ENCODE peak calls at places on chromosomes 4 and X, in nine cellular contexts. L is Karpas-422; V is OCI-LY7; J is MM.1S; T is heart left ventricle; G is right atrium auricular region; N is CD8-positive, alpha-beta memory T cell; D is fibroblast of lung; Z is PC-9. R is an unnamed sample.
A peak's percentile ranks its signal among the peaks of the same experiment; 100 is the strongest.

GRCh38 chrX:4358577-4358976 is 645.1 kb upstream of the PRKX start:
- DNase-seq in J (no peak), D (no peak), T (no peak), V (no peak), G (no peak), N (no peak), Z (no peak), L (no peak), R (no peak)

GRCh38 chr4:68176904-68177303 is 47.2 kb upstream of the TMPRSS11F start:
- DNase-seq in V (no peak), T (no peak), N (no peak), L (no peak), J (no peak), D (no peak), Z (no peak), G (no peak), R (no peak)

GRCh38 chr4:76215120-76215519 is 1.5 kb upstream of the SCARB2 start:
- DNase-seq in N (no peak), Z (no peak), V (no peak), J (no peak), T (no peak), L (no peak), D (no peak), G (no peak), R (no peak)

GRCh38 chr4:77092832-77093800 is 17.3 kb upstream of the CCNI start:
- DNase-seq in T (no peak), Z (no peak), J (peak; percentile 24), G (no peak), V (peak; percentile 37), L (no peak), N (no peak), D (peak; percentile 68), R (no peak)

GRCh38 chrX:8323356-8323755 is 141.3 kb upstream of the VCX3B start:
- DNase-seq in Z (no peak), T (no peak), N (no peak), D (no peak), V (no peak), G (no peak), J (peak; percentile 7), L (peak; percentile 72), R (no peak)

GRCh38 chr4:99624141-99624719 is 33.4 kb downstream of the C4orf54 start:
- DNase-seq in J (peak; percentile 74), G (no peak), V (no peak), T (no peak), D (no peak), L (no peak), N (no peak), Z (no peak), R (no peak)

GRCh38 chr4:99687120-99687519 is 29.5 kb upstream of the C4orf54 start:
- DNase-seq in N (no peak), G (no peak), Z (no peak), D (no peak), T (no peak), V (no peak), L (no peak), J (no peak), R (no peak)

GRCh38 chrX:17519349-17519748 is 144.3 kb downstream of the NHS start:
- DNase-seq in G (peak; percentile 81), T (peak; percentile 62), Z (no peak), J (no peak), L (no peak), V (no peak), N (no peak), D (no peak), R (no peak)

GRCh38 chr4:103996637-103997036 is 276.9 kb upstream of the TACR3 start:
- DNase-seq in V (no peak), J (no peak), D (peak; percentile 90), N (no peak), L (no peak), G (no peak), T (no peak), Z (peak; percentile 50), R (no peak)

GRCh38 chr4:145818001-145818400 is 120.6 kb downstream of the ZNF827 start:
- DNase-seq in V (no peak), G (no peak), D (no peak), L (no peak), J (no peak), T (no peak), Z (no peak), N (no peak), R (no peak)

GRCh38 chr4:69075061-69075792 is 21.0 kb upstream of the UGT2B7 start:
- DNase-seq in N (no peak), J (no peak), D (peak; percentile 49), G (no peak), Z (no peak), V (no peak), T (no peak), L (no peak), R (no peak)

GRCh38 chr4:71052034-71052433 is 58.6 kb downstream of the DCK start:
- DNase-seq in Z (no peak), G (no peak), L (no peak), T (no peak), J (no peak), V (no peak), D (no peak), N (no peak), R (no peak)

GRCh38 chr4:94841864-94842221 is 84.1 kb downstream of the BMPR1B start:
- DNase-seq in G (no peak), D (no peak), J (no peak), Z (no peak), L (no peak), V (no peak), N (no peak), T (no peak), R (no peak)

GRCh38 chrX:134572816-134573682 is 85.2 kb downstream of the PLAC1 start:
- DNase-seq in N (no peak), J (no peak), V (no peak), G (no peak), Z (peak; percentile 89), D (peak; percentile 53), L (no peak), T (no peak), R (no peak)

GRCh38 chrX:69060631-69061408 is 104.4 kb downstream of the PJA1 start:
- DNase-seq in G (peak; percentile 58), J (no peak), Z (no peak), N (no peak), L (no peak), D (peak; percentile 23), T (peak; percentile 54), V (no peak), R (no peak)

GRCh38 chrX:139077303-139078131 is 366.0 kb upstream of the FGF13 start:
- DNase-seq in G (no peak), L (no peak), D (peak; percentile 79), N (no peak), J (no peak), Z (peak; percentile 84), T (no peak), V (no peak), R (no peak)

GRCh38 chr4:7365472-7366179 is 69.1 kb downstream of the PSAPL1 start:
- DNase-seq in Z (no peak), N (no peak), T (peak; percentile 71), J (no peak), D (no peak), L (no peak), V (no peak), G (no peak), R (no peak)

GRCh38 chr4:83644677-83645639 is 109.0 kb downstream of the GPAT3 start:
- DNase-seq in L (peak; percentile 70), D (peak; percentile 33), J (peak; percentile 66), V (peak; percentile 65), Z (no peak), G (no peak), T (no peak), N (no peak), R (no peak)

GRCh38 chr4:84691170-84691691 is 108.3 kb downstream of the CDS1 start:
- DNase-seq in Z (peak; percentile 89), T (no peak), J (no peak), G (no peak), L (no peak), D (peak; percentile 97), N (no peak), V (no peak), R (no peak)

GRCh38 chr4:139438141-139438540 is 15.8 kb upstream of the RAB33B start:
- DNase-seq in J (no peak), G (no peak), V (no peak), D (no peak), L (no peak), T (no peak), N (no peak), Z (no peak), R (no peak)
- H3K9me3 ChIP-seq in J (no peaks in the 10 kb centered on the region), G (no peaks in the 10 kb centered on the region), V (peaks cover 31% of the 10 kb centered on the region), D (no peaks in the 10 kb centered on the region), L (peaks cover 25% of the 10 kb centered on the region), T (peaks cover 23% of the 10 kb centered on the region), N (peaks cover 4% of the 10 kb centered on the region), Z (peaks cover 4% of the 10 kb centered on the region), R (no peaks in the 10 kb centered on the region)

GRCh38 chrX:149374751-149375150 is 130.4 kb downstream of the IDS start:
- DNase-seq in Z (no peak), J (no peak), L (no peak), T (no peak), D (peak; percentile 46), G (no peak), V (no peak), N (no peak), R (no peak)
- H3K9me3 ChIP-seq in Z (no peaks in the 10 kb centered on the region), J (no peaks in the 10 kb centered on the region), L (no peaks in the 10 kb centered on the region), T (no peaks in the 10 kb centered on the region), D (no peaks in the 10 kb centered on the region), G (no peaks in the 10 kb centered on the region), V (no peaks in the 10 kb centered on the region), N (no peaks in the 10 kb centered on the region), R (no peaks in the 10 kb centered on the region)

DNA sequence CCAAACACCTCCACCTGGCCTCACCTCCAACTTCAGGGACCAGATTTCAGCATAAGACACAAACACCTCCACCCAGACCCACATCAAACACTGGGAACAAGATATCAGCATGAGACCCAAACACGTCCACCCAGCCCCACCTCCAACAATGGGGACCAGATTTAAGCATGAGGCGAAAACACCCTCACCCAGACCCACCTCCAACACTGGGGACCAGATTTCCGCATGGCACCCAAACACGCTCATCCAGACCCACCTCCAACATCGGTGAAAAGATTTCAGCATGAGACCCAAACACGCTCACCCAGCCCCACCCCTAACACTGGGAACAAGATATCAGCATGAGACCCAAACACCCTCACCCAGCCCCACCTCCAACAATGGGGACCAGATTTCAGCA is 210.0 kb downstream of the ASMT start:
- DNase-seq in G (no peak), N (no peak), L (no peak), T (no peak), J (no peak), D (no peak), V (no peak), Z (no peak), R (no peak)
- H3K9me3 ChIP-seq in G (no peaks in the 10 kb centered on the region), N (no peaks in the 10 kb centered on the region), L (no peaks in the 10 kb centered on the region), T (no peaks in the 10 kb centered on the region), J (no peaks in the 10 kb centered on the region), D (no peaks in the 10 kb centered on the region), V (no peaks in the 10 kb centered on the region), Z (no peaks in the 10 kb centered on the region), R (no peaks in the 10 kb centered on the region)

DNA sequence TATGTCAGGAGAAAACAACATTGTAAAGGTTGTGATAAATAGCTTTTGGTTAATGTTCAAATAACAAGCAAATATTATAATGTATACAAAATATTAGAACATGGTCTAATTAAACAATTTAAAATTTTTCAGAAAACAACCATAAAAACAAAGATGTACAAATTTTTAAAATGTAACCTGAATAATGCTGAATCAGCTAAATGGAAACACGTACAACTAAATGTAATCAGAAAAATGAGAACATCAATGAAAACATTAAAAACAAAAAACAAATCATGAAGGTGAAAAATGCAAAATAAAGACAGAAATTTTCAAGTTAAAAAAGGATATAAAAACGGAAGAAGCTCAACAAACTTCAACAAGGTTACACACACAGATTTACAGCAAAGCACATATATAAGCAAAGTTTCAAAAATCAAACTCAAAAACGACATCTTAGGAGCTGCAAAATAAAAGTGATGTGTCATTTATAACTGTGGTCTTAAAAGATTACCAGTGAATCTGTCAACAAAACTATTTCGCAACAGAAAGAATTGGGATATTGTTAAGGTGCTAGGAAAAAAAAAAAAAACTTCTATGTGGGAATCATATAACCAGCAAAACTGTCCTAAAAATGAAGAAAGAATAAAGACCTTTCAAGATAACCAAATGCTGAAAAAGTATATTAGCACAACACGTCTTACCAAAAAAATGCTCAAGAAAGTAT is 31.8 kb downstream of the ZNF732 start:
- DNase-seq in J (no peak), N (no peak), L (no peak), Z (no peak), V (no peak), G (no peak), D (no peak), T (no peak), R (no peak)
- H3K9me3 ChIP-seq in J (no peaks in the 10 kb centered on the region), N (peaks cover 21% of the 10 kb centered on the region), L (peaks cover 64% of the 10 kb centered on the region), Z (no peaks in the 10 kb centered on the region), V (peaks cover 83% of the 10 kb centered on the region), G (peaks cover 25% of the 10 kb centered on the region), D (peaks cover 2% of the 10 kb centered on the region), T (peaks cover 100% of the 10 kb centered on the region), R (peaks cover 39% of the 10 kb centered on the region)

R was measured in T-helper 17 cell.